ENCODE peak calls at places on chromosomes 16 and 17, in six cellular contexts. X is NCI-H2029; V is colonic mucosa; N is NCI-H774; F is activated gamma-delta T cell treated with anti-CD3 and anti-CD28 coated beads, Interleukin-2, amount 50 U/mL, for 16 hours; M is iris pigment epithelial cell. G is an unnamed sample.

GRCh38 chr17:57327176-57327970 is 71.0 kb downstream of the MSI2 start:
- DNase-seq in M (no peak), V (no peak), F (no peak), N (no peak), X (no peak), G (no peak)

GRCh38 chr16:56932588-56933265 is 785 bp downstream of the HERPUD1 start:
- DNase-seq in V (peak), X (peak), M (peak), N (peak), F (peak), G (peak)

GRCh38 chr17:20202141-20202574 is 193.0 kb downstream of the SPECC1 start:
- DNase-seq in M (no peak), X (no peak), V (peak), F (no peak), N (no peak), G (no peak)

GRCh38 chr16:17339764-17340541 is 130.8 kb downstream of the XYLT1 start:
- DNase-seq in F (no peak), V (no peak), M (no peak), X (no peak), N (no peak), G (no peak)

GRCh38 chr16:77833906-77834599 is 45.7 kb downstream of the VAT1L start:
- DNase-seq in V (no peak), X (no peak), N (no peak), F (no peak), M (peak), G (no peak)

GRCh38 chr17:57668332-57668731 is 76.8 kb downstream of the CCDC182 start:
- DNase-seq in F (no peak), V (peak), M (no peak), N (no peak), X (no peak), G (peak)

GRCh38 chr17:27244481-27245223 is 49.3 kb upstream of the WSB1 start:
- DNase-seq in X (no peak), F (no peak), V (peak), M (peak), N (no peak), G (no peak)

GRCh38 chr16:16143038-16143763 is 80.1 kb downstream of the ABCC6 start:
- DNase-seq in N (no peak), X (peak), F (no peak), M (no peak), V (no peak), G (no peak)

GRCh38 chr16:81720973-81721907 is 57.9 kb upstream of the PLCG2 start:
- DNase-seq in V (no peak), M (peak), X (no peak), N (no peak), F (no peak), G (no peak)

GRCh38 chr17:71337903-71338302 is 782.9 kb upstream of the SOX9 start:
- DNase-seq in N (no peak), F (no peak), X (no peak), M (peak), V (no peak), G (no peak)

GRCh38 chr16:2976201-2976600 is 4.0 kb downstream of the PKMYT1 start:
- DNase-seq in M (no peak), V (no peak), X (no peak), N (no peak), F (no peak), G (no peak)

GRCh38 chr17:38605852-38606645 is at the start of gene SRCIN1:
- DNase-seq in F (peak), V (peak), M (no peak), X (peak), N (peak), G (peak)

GRCh38 chr17:69716571-69716970 is 302.1 kb downstream of the MAP2K6 start:
- DNase-seq in N (no peak), F (no peak), X (no peak), M (no peak), V (no peak), G (no peak)

GRCh38 chr17:15910791-15911190 is 34.1 kb upstream of the ADORA2B start:
- DNase-seq in X (no peak), M (peak), V (no peak), F (no peak), N (no peak), G (no peak)

GRCh38 chr17:5133311-5133710 is 17.5 kb downstream of the USP6 start:
- DNase-seq in F (no peak), M (no peak), N (no peak), V (peak), X (no peak), G (no peak)